ENCODE peak calls at places on chromosomes 13 and 19, in ten cellular contexts. O, Y, X, Q, G, B, V, I, S and U are unnamed samples.

GRCh38 chr19:30366282-30366681 is 5.9 kb upstream of the ZNF536 start:
- DNase-seq in S (no peak), Y (no peak), B (no peak), O (no peak), X (no peak), G (no peak), I (no peak), V (no peak), Q (no peak), U (no peak)

GRCh38 chr19:4981681-4981958 is 12.7 kb downstream of the KDM4B start:
- DNase-seq in V (no peak), Y (no peak), Q (no peak), B (no peak), G (no peak), X (no peak), S (no peak), I (no peak), O (no peak), U (no peak)

GRCh38 chr19:13962738-13963602 is 10.7 kb downstream of the DCAF15 start:
- DNase-seq in V (peak; percentile 30), I (no peak), S (no peak), X (no peak), Y (no peak), Q (no peak), B (peak; percentile 22), G (peak; percentile 71), O (peak; percentile 35), U (no peak)

GRCh38 chr13:63838366-63839110 is 2422.9 kb upstream of the PCDH20 start:
- DNase-seq in V (no peak), G (peak; percentile 16), O (no peak), I (peak; percentile 42), Q (no peak), Y (no peak), B (no peak), S (no peak), X (no peak), U (no peak)

GRCh38 chr13:28476919-28477708 is 17.8 kb downstream of the FLT1 start:
- DNase-seq in Q (no peak), V (no peak), X (no peak), I (no peak), B (no peak), S (no peak), G (no peak), O (no peak), Y (no peak), U (no peak)

GRCh38 chr19:40348961-40349507 is 539 bp downstream of the PLD3 start:
- DNase-seq in S (peak; percentile 18), O (no peak), V (peak; percentile 51), G (no peak), I (no peak), B (no peak), Q (no peak), Y (no peak), X (no peak), U (no peak)

GRCh38 chr13:80100636-80101035 is 240.3 kb downstream of the SPRY2 start:
- DNase-seq in X (no peak), O (no peak), V (peak; percentile 37), B (no peak), I (no peak), Q (no peak), G (no peak), S (no peak), Y (no peak), U (no peak)

GRCh38 chr19:10295305-10295846 is 5.6 kb downstream of the ICAM5 start:
- DNase-seq in V (no peak), I (no peak), O (peak; percentile 39), G (peak; percentile 59), Q (peak; percentile 51), B (no peak), Y (peak; percentile 70), X (no peak), S (no peak), U (peak; percentile 73)

GRCh38 chr13:82878536-82878935 is 1003.7 kb downstream of the SLITRK1 start:
- DNase-seq in X (no peak), B (no peak), Q (no peak), O (no peak), V (peak; percentile 25), Y (no peak), G (no peak), S (no peak), I (no peak), U (no peak)

GRCh38 chr19:13162749-13163608 is 12.8 kb downstream of the IER2 start:
- DNase-seq in B (peak; percentile 99), I (peak; percentile 99), S (peak; percentile 99), X (peak; percentile 97), Q (peak; percentile 99), O (peak; percentile 95), G (peak; percentile 97), V (peak; percentile 96), Y (peak; percentile 76), U (peak; percentile 72)

GRCh38 chr19:3821857-3822364 is 35.7 kb upstream of the MATK start:
- DNase-seq in S (peak; percentile 38), Y (peak; percentile 84), X (peak; percentile 66), B (peak; percentile 62), I (peak; percentile 74), Q (peak; percentile 82), O (peak; percentile 69), G (peak; percentile 58), V (no peak), U (peak; percentile 83)

DNA sequence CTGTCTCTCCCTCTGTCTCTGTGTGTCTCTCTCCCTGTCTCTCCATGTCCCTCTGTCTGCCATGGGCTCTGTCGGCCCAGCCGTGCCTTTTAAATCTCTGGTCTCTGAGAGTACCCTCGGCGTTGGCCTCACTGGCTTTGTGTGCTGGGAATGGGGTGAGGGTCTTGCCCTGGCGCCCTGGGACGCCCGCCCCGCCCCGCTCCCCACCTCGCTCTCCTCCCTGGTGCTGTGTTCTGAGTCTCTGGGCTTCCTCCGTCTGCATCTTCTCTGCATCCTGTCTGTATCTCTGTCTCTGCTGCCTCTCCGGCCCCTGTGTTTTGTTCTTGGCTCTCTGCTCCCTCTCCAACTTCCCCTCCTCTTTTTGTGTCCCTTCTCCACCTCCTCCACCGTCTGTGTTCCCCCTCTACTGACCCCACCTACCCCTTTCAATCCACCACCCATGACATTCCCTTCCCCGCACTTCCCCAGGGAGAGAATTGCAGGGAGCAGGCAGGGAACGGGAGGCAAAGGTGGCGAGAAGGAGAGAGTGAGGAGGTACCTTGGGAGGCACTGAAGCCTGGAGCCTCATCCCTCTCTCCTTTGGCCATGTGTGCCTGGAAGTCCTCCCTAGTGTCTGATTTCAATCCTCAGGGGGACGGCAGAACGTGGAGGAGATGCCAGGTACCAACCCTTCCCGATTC is 4.0 kb upstream of the MEIS3 start:
- DNase-seq in S (no peak), O (no peak), V (no peak), X (no peak), B (no peak), Q (no peak), Y (no peak), I (no peak), G (no peak), U (no peak)
- H3K4me1 ChIP-seq in S (no peaks in the 10 kb centered on the region), O (peaks cover 7% of the 10 kb centered on the region), V (peaks cover 10% of the 10 kb centered on the region), X (peaks cover 11% of the 10 kb centered on the region), B (peaks cover under 1% of the 10 kb centered on the region), Q (peaks cover 36% of the 10 kb centered on the region), Y (peaks cover 36% of the 10 kb centered on the region), I (peaks cover 38% of the 10 kb centered on the region), G (peaks cover 4% of the 10 kb centered on the region), U (peaks cover 39% of the 10 kb centered on the region)

GRCh38 chr19:17101686-17102628 is 26.4 kb downstream of the MYO9B start:
- DNase-seq in I (no peak), X (no peak), B (no peak), Q (no peak), V (no peak), Y (no peak), S (no peak), O (no peak), G (no peak), U (no peak)

GRCh38 chr19:17107546-17108452 is 32.2 kb downstream of the MYO9B start:
- DNase-seq in V (peak; percentile 91), O (peak; percentile 29), B (peak; percentile 96), S (peak; percentile 83), Q (peak; percentile 73), Y (no peak), X (peak; percentile 65), I (peak; percentile 99), G (peak; percentile 70), U (no peak)

GRCh38 chr19:17103177-17103576 is 27.6 kb downstream of the MYO9B start:
- DNase-seq in S (no peak), X (no peak), B (no peak), G (no peak), Y (no peak), O (peak; percentile 34), I (no peak), Q (peak; percentile 34), V (no peak), U (no peak)

GRCh38 chr19:17105548-17105947 is 30.0 kb downstream of the MYO9B start:
- DNase-seq in Y (no peak), V (no peak), B (no peak), O (no peak), S (no peak), I (no peak), Q (no peak), X (no peak), G (no peak), U (no peak)

DNA sequence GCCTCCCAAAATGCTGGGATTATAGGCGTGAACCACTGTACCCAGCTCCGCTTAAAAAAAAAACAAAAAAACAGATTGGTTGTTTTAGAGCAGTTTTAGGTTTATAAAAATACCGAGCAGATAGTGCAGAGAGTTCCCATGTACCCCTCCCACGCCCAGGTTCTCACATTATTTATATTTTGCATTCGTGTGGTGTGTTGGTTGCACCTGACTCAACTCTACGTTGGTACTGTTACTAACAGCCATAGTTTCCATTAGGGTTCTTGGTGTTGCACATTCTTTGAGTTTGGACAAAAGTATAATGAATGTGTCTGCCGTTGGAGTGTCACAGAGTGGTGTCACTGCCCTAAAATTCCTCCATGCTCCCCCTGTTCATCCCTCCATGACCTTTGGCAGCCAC is 29.1 kb downstream of the MYO9B start:
- DNase-seq in G (no peak), X (no peak), B (no peak), V (no peak), S (no peak), I (no peak), Q (no peak), Y (no peak), O (no peak), U (no peak)
- H3K4me1 ChIP-seq in G (no peaks in the 10 kb centered on the region), X (peaks cover 28% of the 10 kb centered on the region), B (peaks cover 6% of the 10 kb centered on the region), V (peaks cover 17% of the 10 kb centered on the region), S (peaks cover 18% of the 10 kb centered on the region), I (peaks cover 29% of the 10 kb centered on the region), Q (peaks cover 28% of the 10 kb centered on the region), Y (no peaks in the 10 kb centered on the region), O (peaks cover 17% of the 10 kb centered on the region), U (peaks cover 5% of the 10 kb centered on the region)

DNA sequence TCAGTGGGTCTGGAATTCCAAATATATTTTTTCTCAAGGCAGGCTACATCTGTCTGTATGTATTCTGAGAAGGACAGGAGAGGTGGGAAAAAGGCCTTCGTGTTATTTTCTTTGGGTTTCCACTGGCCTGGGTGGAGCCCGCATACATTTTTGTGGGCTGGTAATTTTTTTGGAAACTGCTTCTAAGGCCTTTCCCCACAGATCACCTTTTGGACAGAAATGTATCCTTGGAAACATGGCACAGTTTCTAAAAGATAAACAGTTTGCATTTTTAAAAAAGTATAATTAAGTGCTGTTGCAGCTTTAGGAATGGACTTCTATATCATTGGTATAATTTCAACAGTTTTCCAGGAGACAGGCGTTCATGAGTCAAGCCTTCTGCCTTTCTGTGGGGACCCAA is 9.0 kb downstream of the RFX2 start:
- DNase-seq in O (no peak), S (no peak), V (peak; percentile 56), Y (no peak), G (no peak), B (no peak), I (no peak), X (no peak), Q (no peak), U (no peak)
- H3K4me1 ChIP-seq in O (no peaks in the 10 kb centered on the region), S (peaks cover 37% of the 10 kb centered on the region), V (peaks cover 14% of the 10 kb centered on the region), Y (no peaks in the 10 kb centered on the region), G (peaks cover 13% of the 10 kb centered on the region), B (peaks cover 24% of the 10 kb centered on the region), I (peaks cover 68% of the 10 kb centered on the region), X (peaks cover 81% of the 10 kb centered on the region), Q (peaks cover 51% of the 10 kb centered on the region), U (peaks cover 3% of the 10 kb centered on the region)

GRCh38 chr19:6233827-6234511 is 45.8 kb downstream of the MLLT1 start:
- DNase-seq in I (no peak), G (peak; percentile 50), X (peak; percentile 70), Y (no peak), Q (peak; percentile 76), V (no peak), O (no peak), B (peak; percentile 88), S (peak; percentile 65), U (peak; percentile 33)
- H3K4me1 ChIP-seq in I (peaks cover 78% of the 10 kb centered on the region), G (peaks cover 40% of the 10 kb centered on the region), X (peaks cover 84% of the 10 kb centered on the region), Y (peaks cover 4% of the 10 kb centered on the region), Q (peaks cover 89% of the 10 kb centered on the region), V (peaks cover 51% of the 10 kb centered on the region), O (peaks cover 24% of the 10 kb centered on the region), B (peaks cover 36% of the 10 kb centered on the region), S (peaks cover 67% of the 10 kb centered on the region), U (peaks cover 8% of the 10 kb centered on the region)